ENCODE peak calls at places on chromosomes 5 and 9, in nine cellular contexts. R, L, P, F, Z, W, S, X and N are unnamed samples.

GRCh38 chr9:118896356-118897000 is 472.8 kb downstream of the BRINP1 start:
- DNase-seq in R (no peak), W (no peak), F (peak; percentile 33), Z (no peak), P (no peak), L (no peak), S (no peak), X (peak; percentile 1), N (no peak)

GRCh38 chr5:175878544-175879438 is 7.4 kb downstream of the CPLX2 start:
- DNase-seq in W (peak; percentile 29), R (no peak), P (no peak), X (peak; percentile 77), Z (no peak), L (no peak), F (no peak), S (no peak), N (no peak)

GRCh38 chr9:4382722-4383317 is 83.0 kb upstream of the GLIS3 start:
- DNase-seq in S (no peak), Z (no peak), X (peak; percentile 10), F (peak; percentile 38), L (peak; percentile 28), R (no peak), W (no peak), P (no peak), N (no peak)

GRCh38 chr5:78779262-78779661 is 130.7 kb upstream of the LHFPL2 start:
- DNase-seq in W (no peak), L (no peak), F (no peak), X (no peak), R (no peak), P (no peak), S (no peak), Z (no peak), N (no peak)

GRCh38 chr9:4077499-4078102 is 222.3 kb downstream of the GLIS3 start:
- DNase-seq in R (peak; percentile 74), W (peak; percentile 80), F (peak; percentile 15), L (peak; percentile 76), S (no peak), P (peak; percentile 10), Z (peak; percentile 85), X (peak; percentile 42), N (peak; percentile 87)

GRCh38 chr9:137381501-137382443 is 41.2 kb downstream of the EXD3 start:
- DNase-seq in F (peak; percentile 31), S (peak; percentile 64), R (no peak), W (no peak), P (no peak), L (no peak), X (no peak), Z (no peak), N (no peak)

GRCh38 chr5:14739538-14739937 is 75.0 kb downstream of the OTULIN start:
- DNase-seq in W (no peak), F (no peak), R (no peak), L (no peak), P (no peak), S (no peak), Z (no peak), X (no peak), N (no peak)

GRCh38 chr5:91266184-91266705 is 116.9 kb downstream of the ARRDC3 start:
- DNase-seq in X (peak; percentile 45), F (peak; percentile 15), P (no peak), R (no peak), W (no peak), S (no peak), Z (no peak), L (peak; percentile 26), N (no peak)

GRCh38 chr5:16901038-16901644 is 34.9 kb downstream of the MYO10 start:
- DNase-seq in P (no peak), W (no peak), R (no peak), X (no peak), L (no peak), S (peak; percentile 61), Z (no peak), F (no peak), N (no peak)

GRCh38 chr5:11905209-11905608 is 963 bp upstream of the CTNND2 start:
- DNase-seq in L (no peak), X (no peak), Z (no peak), W (no peak), S (no peak), P (no peak), F (no peak), R (no peak), N (no peak)

GRCh38 chr5:57338849-57339340 is 143.7 kb downstream of the ACTBL2 start:
- DNase-seq in L (no peak), F (no peak), P (no peak), R (no peak), Z (no peak), X (no peak), W (no peak), S (no peak), N (no peak)

GRCh38 chr5:88944751-88945507 is 61.9 kb upstream of the MEF2C start:
- DNase-seq in L (no peak), W (no peak), X (no peak), Z (no peak), S (no peak), F (peak; percentile 10), P (no peak), R (no peak), N (no peak)

GRCh38 chr9:129694265-129694664 is 28.8 kb downstream of the PRRX2 start:
- DNase-seq in W (no peak), X (no peak), R (no peak), F (no peak), S (no peak), P (no peak), Z (no peak), L (no peak), N (no peak)

GRCh38 chr5:43073597-43074546 is 33.8 kb upstream of the ANXA2R start:
- DNase-seq in W (peak; percentile 35), X (peak; percentile 86), P (peak; percentile 49), L (peak; percentile 64), F (peak; percentile 54), R (no peak), S (no peak), Z (peak; percentile 37), N (no peak)

GRCh38 chr5:135829681-135830383 is 4.6 kb upstream of the SLC25A48 start:
- DNase-seq in Z (peak; percentile 76), S (peak; percentile 90), R (no peak), F (peak; percentile 82), W (peak; percentile 63), L (peak; percentile 56), X (peak; percentile 74), P (peak; percentile 20), N (peak; percentile 76)

GRCh38 chr5:40483316-40483715 is 196.4 kb upstream of the PTGER4 start:
- DNase-seq in L (no peak), S (no peak), Z (no peak), W (no peak), F (no peak), R (no peak), P (no peak), X (no peak), N (no peak)

GRCh38 chr9:130021123-130021522 is 21.9 kb downstream of the FNBP1 start:
- DNase-seq in W (no peak), Z (no peak), P (no peak), S (no peak), X (no peak), F (no peak), L (no peak), R (no peak), N (no peak)

GRCh38 chr9:120715331-120715924 is 1.2 kb upstream of the MEGF9 start:
- DNase-seq in F (peak; percentile 53), W (no peak), L (peak; percentile 56), X (peak; percentile 12), R (peak; percentile 38), Z (peak; percentile 23), P (no peak), S (peak; percentile 43), N (peak; percentile 70)

GRCh38 chr9:89497181-89497963 is 541 bp downstream of the SEMA4D start:
- DNase-seq in Z (peak; percentile 68), W (peak; percentile 52), L (no peak), X (no peak), S (peak; percentile 88), F (peak; percentile 83), P (no peak), R (no peak), N (peak; percentile 46)

GRCh38 chr5:88746438-88746882 is 136.5 kb downstream of the MEF2C start:
- DNase-seq in Z (no peak), X (no peak), F (no peak), R (no peak), S (no peak), W (no peak), L (no peak), P (no peak), N (no peak)

GRCh38 chr9:12988259-12988658 is 213.4 kb downstream of the LURAP1L start:
- DNase-seq in F (no peak), P (no peak), L (no peak), S (no peak), R (no peak), W (no peak), X (no peak), Z (no peak), N (no peak)

GRCh38 chr9:26053954-26054353 is 375.7 kb upstream of the TUSC1 start:
- DNase-seq in P (no peak), W (no peak), Z (no peak), F (no peak), X (no peak), R (no peak), L (no peak), S (no peak), N (no peak)
- TF ChIP-seq EP300 in P (no peak), W (no peak), Z (no peak), F (no peak), X (no peak), R (no peak), L (no peak), S (no peak), N (no peak)

GRCh38 chr9:37944671-37945481 is 40.9 kb upstream of the SLC25A51 start:
- DNase-seq in Z (no peak), X (no peak), S (no peak), F (no peak), P (no peak), W (no peak), R (no peak), L (no peak), N (no peak)
- TF ChIP-seq EP300 in Z (no peak), X (no peak), S (no peak), F (peak; percentile 69), P (no peak), W (no peak), R (no peak), L (no peak), N (no peak)

GRCh38 chr5:141869514-141869913 is 8.7 kb downstream of the PCDH1 start:
- DNase-seq in W (peak; percentile 73), F (no peak), L (no peak), Z (peak; percentile 86), R (no peak), S (no peak), X (no peak), P (no peak), N (no peak)
- TF ChIP-seq EP300 in W (no peak), F (no peak), L (no peak), Z (no peak), R (no peak), S (no peak), X (no peak), P (no peak), N (no peak)

DNA sequence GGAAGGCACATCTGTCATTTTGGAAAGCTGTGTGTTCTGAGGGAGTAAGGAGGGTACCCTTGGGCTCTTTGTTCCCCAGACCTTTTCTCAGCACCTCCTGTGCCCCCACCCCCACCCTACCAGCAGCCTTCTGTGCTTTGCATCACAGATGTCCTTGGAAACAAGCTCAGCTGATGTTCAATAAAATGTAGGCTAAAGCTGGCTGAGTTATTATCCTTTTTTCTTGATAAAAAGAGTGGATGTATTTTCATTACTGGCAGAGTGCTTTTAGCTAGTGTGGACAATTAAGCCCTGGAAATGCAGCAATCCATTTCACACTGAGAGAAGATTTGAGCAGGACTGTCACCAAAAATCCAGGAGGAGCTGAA is 50.4 kb upstream of the CTNNA1 start:
- DNase-seq in P (no peak), Z (no peak), S (no peak), F (no peak), W (no peak), R (no peak), X (no peak), L (no peak), N (no peak)
- TF ChIP-seq EP300 in P (no peak), Z (no peak), S (no peak), F (no peak), W (no peak), R (no peak), X (no peak), L (no peak), N (no peak)